ENCODE peak calls at places on chromosomes 12 and 14, in ten cellular contexts. N is iris pigment epithelial cell; X is astrocyte of the hippocampus; Y is IMR-90; S is AG09319; P is thyroid gland; R is GM12891; V is ascending aorta; Z is stimulated activated CD4-positive, alpha-beta T cell treated with anti-CD3 and anti-CD28 coated beads, TNF-alpha, amount 100 ng/mL, for 24 hours; B is stimulated activated naive B cell treated with anti-CD40 and anti-IgM and Interleukin-4, amounts not matched to agents 10 μg/mL and 1 μg/mL and 100 μg/mL, for 72 hours. E is an unnamed sample.

GRCh38 chr14:100525615-100526014 is 61.6 kb downstream of the BEGAIN start:
- DNase-seq in N (no peak), X (no peak), Y (no peak), S (no peak), P (no peak), R (no peak), V (no peak), Z (no peak), B (no peak), E (no peak)

GRCh38 chr12:3755898-3756297 is 3.0 kb upstream of the CRACR2A start:
- DNase-seq in N (no peak), X (no peak), Y (no peak), S (no peak), P (no peak), R (no peak), V (no peak), Z (no peak), B (no peak), E (no peak)

GRCh38 chr12:66301944-66302826 is at the start of gene HELB:
- DNase-seq in N (peak; percentile 97), X (peak; percentile 98), Y (peak; percentile 95), S (peak; percentile 88), P (peak; percentile 99), R (peak; percentile 61), V (peak; percentile 93), Z (peak; percentile 98), B (peak; percentile 92), E (peak; percentile 96)

GRCh38 chr12:112167031-112167461 is 41.7 kb downstream of the TRAFD1 start:
- DNase-seq in N (no peak), X (no peak), Y (no peak), S (no peak), P (no peak), R (no peak), V (no peak), Z (no peak), B (no peak), E (no peak)

GRCh38 chr12:20931894-20932293 is 121.4 kb downstream of the SLCO1B3 start:
- DNase-seq in N (no peak), X (no peak), Y (no peak), S (no peak), P (no peak), R (no peak), V (no peak), Z (no peak), B (no peak), E (no peak)

GRCh38 chr14:105866841-105867321 is 340.5 kb downstream of the TMEM121 start:
- DNase-seq in N (no peak), X (no peak), Y (no peak), S (no peak), P (no peak), R (no peak), V (no peak), Z (no peak), B (no peak), E (no peak)

GRCh38 chr14:70359076-70359424 is 433 bp downstream of the COX16 start:
- DNase-seq in N (no peak), X (no peak), Y (no peak), S (no peak), P (no peak), R (no peak), V (no peak), Z (no peak), B (no peak), E (no peak)

GRCh38 chr14:90513151-90514014 is 116.6 kb downstream of the CALM1 start:
- DNase-seq in N (no peak), X (peak; percentile 89), Y (peak; percentile 12), S (no peak), P (peak; percentile 96), R (no peak), V (peak; percentile 19), Z (no peak), B (no peak), E (no peak)

GRCh38 chr14:80493620-80494019 is 282.3 kb upstream of the DIO2 start:
- DNase-seq in N (no peak), X (no peak), Y (no peak), S (peak; percentile 27), P (no peak), R (no peak), V (no peak), Z (no peak), B (no peak), E (no peak)

GRCh38 chr12:92503977-92504966 is 198.5 kb upstream of the PLEKHG7 start:
- DNase-seq in N (no peak), X (peak; percentile 5), Y (no peak), S (no peak), P (peak; percentile 78), R (no peak), V (no peak), Z (no peak), B (no peak), E (no peak)

GRCh38 chr14:69535230-69535848 is 39.3 kb downstream of the CCDC177 start:
- DNase-seq in N (peak; percentile 53), X (peak; percentile 73), Y (peak; percentile 50), S (peak; percentile 12), P (peak; percentile 51), R (no peak), V (no peak), Z (no peak), B (no peak), E (peak; percentile 47)

GRCh38 chr14:39218171-39218769 is 15.4 kb upstream of the MIA2 start:
- DNase-seq in N (peak; percentile 45), X (peak; percentile 43), Y (peak; percentile 14), S (no peak), P (peak; percentile 26), R (no peak), V (no peak), Z (no peak), B (no peak), E (no peak)

GRCh38 chr12:62347922-62348650 is 87.9 kb downstream of the USP15 start:
- DNase-seq in N (peak; percentile 12), X (peak; percentile 43), Y (peak; percentile 56), S (no peak), P (no peak), R (no peak), V (no peak), Z (no peak), B (no peak), E (peak; percentile 32)

GRCh38 chr14:30610719-30611388 is 11.3 kb upstream of the SCFD1 start:
- DNase-seq in N (peak; percentile 88), X (peak; percentile 80), Y (peak; percentile 81), S (peak; percentile 39), P (peak; percentile 50), R (no peak), V (no peak), Z (no peak), B (no peak), E (peak; percentile 83)

GRCh38 chr14:105097797-105098127 is 32.5 kb upstream of the GPR132 start:
- DNase-seq in N (no peak), X (no peak), Y (no peak), S (no peak), P (no peak), R (no peak), V (no peak), Z (no peak), B (no peak), E (no peak)

GRCh38 chr12:110352401-110352800 is 51.1 kb downstream of the ANAPC7 start:
- DNase-seq in N (no peak), X (no peak), Y (no peak), S (no peak), P (no peak), R (no peak), V (no peak), Z (no peak), B (no peak), E (no peak)

GRCh38 chr12:57584690-57585089 is 6.3 kb upstream of the PIP4K2C start:
- DNase-seq in N (no peak), X (no peak), Y (no peak), S (no peak), P (no peak), R (no peak), V (no peak), Z (no peak), B (no peak), E (no peak)

GRCh38 chr12:9925746-9926393 is 6.3 kb downstream of the CLEC2A start:
- DNase-seq in N (peak; percentile 38), X (peak; percentile 45), Y (peak; percentile 41), S (no peak), P (no peak), R (no peak), V (no peak), Z (no peak), B (no peak), E (peak; percentile 57)

GRCh38 chr12:114817491-114818440 is 133.8 kb upstream of the TBX3 start:
- DNase-seq in N (no peak), X (no peak), Y (no peak), S (no peak), P (no peak), R (no peak), V (no peak), Z (no peak), B (no peak), E (no peak)

GRCh38 chr14:89794096-89794495 is 160.4 kb downstream of the EFCAB11 start:
- DNase-seq in N (no peak), X (no peak), Y (no peak), S (no peak), P (no peak), R (no peak), V (no peak), Z (no peak), B (no peak), E (peak; percentile 64)

GRCh38 chr14:67934087-67934486 is 114.5 kb downstream of the RAD51B start:
- DNase-seq in N (peak; percentile 84), X (peak; percentile 85), Y (peak; percentile 85), S (peak; percentile 66), P (peak; percentile 28), R (peak; percentile 25), V (no peak), Z (no peak), B (peak; percentile 3), E (peak; percentile 94)

GRCh38 chr12:53065470-53065869 is 13.7 kb downstream of the SPRYD3 start:
- DNase-seq in N (no peak), X (no peak), Y (no peak), S (no peak), P (no peak), R (no peak), V (no peak), Z (no peak), B (no peak), E (no peak)